ENCODE peak calls at places on chromosome 1, in seven cellular contexts. One of them, this sample, is unnamed.
A peak's percentile ranks its signal among the peaks of the same experiment; 100 is the strongest.

GRCh38 chr1:234214129-234214910 is 158.9 kb upstream of the COA6 start:
- DNase-seq in K562: no peak
- DNase-seq in GM23248: peak; percentile 63
- DNase-seq in astrocyte: peak; percentile 60
- DNase-seq in keratinocyte: no peak
- DNase-seq in fibroblast of lung: no peak
- DNase-seq in HepG2: no peak
- DNase-seq in this sample: peak; percentile 75

GRCh38 chr1:53902235-53902920 is 8.4 kb downstream of the DIO1 start:
- DNase-seq in keratinocyte: no peak
- DNase-seq in HepG2: peak; percentile 34
- DNase-seq in GM23248: no peak
- DNase-seq in astrocyte: no peak
- DNase-seq in fibroblast of lung: no peak
- DNase-seq in K562: no peak
- DNase-seq in this sample: no peak

GRCh38 chr1:235919797-235920475 is 53.2 kb upstream of the LYST start:
- DNase-seq in astrocyte: peak; percentile 82
- DNase-seq in keratinocyte: peak; percentile 91
- DNase-seq in HepG2: no peak
- DNase-seq in K562: no peak
- DNase-seq in GM23248: peak; percentile 93
- DNase-seq in fibroblast of lung: peak; percentile 54
- DNase-seq in this sample: no peak

GRCh38 chr1:108892356-108893140 is 15.8 kb downstream of the GPSM2 start:
- DNase-seq in K562: no peak
- DNase-seq in fibroblast of lung: no peak
- DNase-seq in astrocyte: peak; percentile 28
- DNase-seq in GM23248: peak; percentile 57
- DNase-seq in HepG2: no peak
- DNase-seq in keratinocyte: no peak
- DNase-seq in this sample: no peak

GRCh38 chr1:61782771-61783170 is 40.5 kb downstream of the PATJ start:
- DNase-seq in K562: peak; percentile 23
- DNase-seq in GM23248: no peak
- DNase-seq in HepG2: no peak
- DNase-seq in astrocyte: no peak
- DNase-seq in keratinocyte: no peak
- DNase-seq in fibroblast of lung: no peak
- DNase-seq in this sample: peak; percentile 20

GRCh38 chr1:212593696-212594335 is 14.7 kb upstream of the ATF3 start:
- DNase-seq in fibroblast of lung: no peak
- DNase-seq in astrocyte: no peak
- DNase-seq in GM23248: no peak
- DNase-seq in K562: no peak
- DNase-seq in HepG2: no peak
- DNase-seq in keratinocyte: no peak
- DNase-seq in this sample: no peak

GRCh38 chr1:245972476-245972875 is 534.6 kb downstream of the SMYD3 start:
- DNase-seq in GM23248: peak; percentile 7
- DNase-seq in HepG2: no peak
- DNase-seq in fibroblast of lung: no peak
- DNase-seq in K562: no peak
- DNase-seq in astrocyte: peak; percentile 55
- DNase-seq in keratinocyte: no peak
- DNase-seq in this sample: no peak

GRCh38 chr1:39282537-39283216 is 78.2 kb downstream of the MACF1 start:
- DNase-seq in astrocyte: no peak
- DNase-seq in GM23248: no peak
- DNase-seq in keratinocyte: no peak
- DNase-seq in HepG2: peak; percentile 16
- DNase-seq in K562: no peak
- DNase-seq in fibroblast of lung: peak; percentile 46
- DNase-seq in this sample: no peak

GRCh38 chr1:39919545-39919944 is 17.8 kb upstream of the MYCL start:
- DNase-seq in keratinocyte: no peak
- DNase-seq in GM23248: peak; percentile 78
- DNase-seq in astrocyte: peak; percentile 30
- DNase-seq in fibroblast of lung: peak; percentile 59
- DNase-seq in K562: peak; percentile 86
- DNase-seq in HepG2: peak; percentile 61
- DNase-seq in this sample: peak; percentile 17

GRCh38 chr1:162151900-162152829 is 82.7 kb downstream of the NOS1AP start:
- DNase-seq in HepG2: peak; percentile 77
- DNase-seq in K562: no peak
- DNase-seq in astrocyte: peak; percentile 78
- DNase-seq in fibroblast of lung: peak; percentile 93
- DNase-seq in keratinocyte: no peak
- DNase-seq in GM23248: no peak
- DNase-seq in this sample: peak; percentile 50

GRCh38 chr1:57474097-57474750 is 50.4 kb upstream of the DAB1 start:
- DNase-seq in keratinocyte: no peak
- DNase-seq in astrocyte: peak; percentile 72
- DNase-seq in K562: no peak
- DNase-seq in HepG2: no peak
- DNase-seq in fibroblast of lung: peak; percentile 45
- DNase-seq in GM23248: peak; percentile 55
- DNase-seq in this sample: no peak

GRCh38 chr1:33524586-33524985 is 52.1 kb downstream of the ZSCAN20 start:
- DNase-seq in HepG2: no peak
- DNase-seq in fibroblast of lung: no peak
- DNase-seq in keratinocyte: no peak
- DNase-seq in GM23248: no peak
- DNase-seq in K562: no peak
- DNase-seq in astrocyte: no peak
- DNase-seq in this sample: no peak

GRCh38 chr1:165933446-165934170 is 106.2 kb downstream of the UCK2 start:
- DNase-seq in K562: no peak
- DNase-seq in fibroblast of lung: no peak
- DNase-seq in HepG2: no peak
- DNase-seq in astrocyte: no peak
- DNase-seq in GM23248: no peak
- DNase-seq in keratinocyte: no peak
- DNase-seq in this sample: no peak

GRCh38 chr1:211775208-211775607 is 55.4 kb downstream of the LPGAT1 start:
- DNase-seq in GM23248: no peak
- DNase-seq in K562: no peak
- DNase-seq in keratinocyte: no peak
- DNase-seq in astrocyte: no peak
- DNase-seq in fibroblast of lung: no peak
- DNase-seq in HepG2: no peak
- DNase-seq in this sample: no peak

GRCh38 chr1:45326627-45327591 is at the start of gene HPDL:
- DNase-seq in HepG2: no peak
- DNase-seq in fibroblast of lung: peak; percentile 53
- DNase-seq in keratinocyte: no peak
- DNase-seq in K562: no peak
- DNase-seq in astrocyte: peak; percentile 30
- DNase-seq in GM23248: peak; percentile 77
- DNase-seq in this sample: peak; percentile 86

GRCh38 chr1:59580257-59580656 is 234.5 kb upstream of the HOOK1 start:
- DNase-seq in K562: no peak
- DNase-seq in GM23248: no peak
- DNase-seq in fibroblast of lung: no peak
- DNase-seq in keratinocyte: no peak
- DNase-seq in HepG2: no peak
- DNase-seq in astrocyte: no peak
- DNase-seq in this sample: no peak
- H2AFZ ChIP-seq in K562: no peak overlapping the region
- H2AFZ ChIP-seq in GM23248: no peak overlapping the region
- H2AFZ ChIP-seq in fibroblast of lung: no peak overlapping the region
- H2AFZ ChIP-seq in keratinocyte: no peak overlapping the region
- H2AFZ ChIP-seq in HepG2: no peak overlapping the region
- H2AFZ ChIP-seq in astrocyte: no peak overlapping the region
- H2AFZ ChIP-seq in this sample: no peak overlapping the region

GRCh38 chr1:63497577-63497976 is 25.4 kb downstream of the ITGB3BP start:
- DNase-seq in GM23248: no peak
- DNase-seq in K562: no peak
- DNase-seq in astrocyte: no peak
- DNase-seq in HepG2: no peak
- DNase-seq in fibroblast of lung: no peak
- DNase-seq in keratinocyte: no peak
- DNase-seq in this sample: no peak
- TF ChIP-seq EZH2 in GM23248: no peak
- TF ChIP-seq EZH2 in K562: no peak
- TF ChIP-seq EZH2 in astrocyte: no peak
- TF ChIP-seq EZH2 in HepG2: no peak
- TF ChIP-seq EZH2 in fibroblast of lung: no peak
- TF ChIP-seq EZH2 in keratinocyte: no peak
- TF ChIP-seq EZH2 in this sample: no peak

DNA sequence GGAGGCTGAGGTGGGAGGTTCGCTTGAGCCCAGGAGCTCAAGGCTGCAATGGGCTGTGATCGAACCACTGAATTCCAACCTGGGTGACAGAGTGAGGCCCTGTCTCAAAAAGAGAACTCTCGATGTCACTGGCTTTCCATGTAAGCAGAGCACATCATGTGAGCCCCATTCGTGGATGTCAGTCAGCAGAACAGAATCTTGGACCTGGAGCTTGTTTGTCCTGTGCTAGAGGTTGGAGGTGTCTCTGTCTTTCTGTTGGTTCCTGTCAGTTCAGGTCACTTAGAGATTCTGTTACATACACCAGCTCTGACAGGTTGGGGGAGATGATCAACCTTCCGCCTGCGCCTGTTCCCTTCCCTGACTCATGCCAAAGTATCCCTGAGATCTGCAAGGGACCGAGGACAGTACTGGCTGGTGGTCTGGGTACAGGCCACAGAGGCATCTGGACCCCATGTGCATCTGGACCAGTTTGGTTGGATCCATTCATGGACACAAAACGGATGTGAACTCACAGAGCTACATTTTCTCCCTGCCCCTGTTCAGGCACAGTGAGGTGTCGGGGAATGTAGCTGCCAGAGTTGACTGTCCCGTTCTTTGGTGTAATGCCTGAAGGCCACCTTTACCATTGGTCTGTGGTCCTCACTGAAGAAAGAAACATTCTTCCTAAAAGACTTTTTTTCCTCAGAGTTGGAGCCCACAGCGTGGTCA is 10.0 kb downstream of the ARF1 start:
- DNase-seq in astrocyte: no peak
- DNase-seq in HepG2: no peak
- DNase-seq in K562: no peak
- DNase-seq in fibroblast of lung: no peak
- DNase-seq in keratinocyte: no peak
- DNase-seq in GM23248: no peak
- DNase-seq in this sample: peak; percentile 2
- H4K20me1 ChIP-seq in astrocyte: peaks cover 100% of the 10 kb centered on the region
- H4K20me1 ChIP-seq in HepG2: peaks cover 100% of the 10 kb centered on the region
- H4K20me1 ChIP-seq in K562: peaks cover 89% of the 10 kb centered on the region
- H4K20me1 ChIP-seq in fibroblast of lung: peaks cover 28% of the 10 kb centered on the region
- H4K20me1 ChIP-seq in keratinocyte: peaks cover 92% of the 10 kb centered on the region
- H4K20me1 ChIP-seq in GM23248: peaks cover 78% of the 10 kb centered on the region
- H4K20me1 ChIP-seq in this sample: peaks cover 94% of the 10 kb centered on the region

GRCh38 chr1:16007671-16008341 is 3.8 kb downstream of the SRARP start:
- DNase-seq in GM23248: no peak
- DNase-seq in keratinocyte: no peak
- DNase-seq in fibroblast of lung: no peak
- DNase-seq in K562: no peak
- DNase-seq in astrocyte: no peak
- DNase-seq in HepG2: no peak
- DNase-seq in this sample: no peak

GRCh38 chr1:16005597-16005996 is 1.6 kb downstream of the SRARP start:
- DNase-seq in fibroblast of lung: no peak
- DNase-seq in astrocyte: no peak
- DNase-seq in K562: no peak
- DNase-seq in HepG2: no peak
- DNase-seq in GM23248: no peak
- DNase-seq in keratinocyte: no peak
- DNase-seq in this sample: no peak

GRCh38 chr1:16009030-16009460 is 5.0 kb downstream of the SRARP start:
- DNase-seq in astrocyte: peak; percentile 30
- DNase-seq in fibroblast of lung: peak; percentile 70
- DNase-seq in keratinocyte: no peak
- DNase-seq in HepG2: peak; percentile 63
- DNase-seq in K562: peak; percentile 92
- DNase-seq in GM23248: peak; percentile 79
- DNase-seq in this sample: peak; percentile 70

GRCh38 chr1:16006552-16007485 is 2.8 kb downstream of the SRARP start:
- DNase-seq in K562: peak; percentile 69
- DNase-seq in fibroblast of lung: peak; percentile 17
- DNase-seq in astrocyte: no peak
- DNase-seq in keratinocyte: peak; percentile 69
- DNase-seq in GM23248: peak; percentile 60
- DNase-seq in HepG2: peak; percentile 18
- DNase-seq in this sample: no peak

GRCh38 chr1:16006010-16006409 is 2.0 kb downstream of the SRARP start:
- DNase-seq in fibroblast of lung: no peak
- DNase-seq in GM23248: no peak
- DNase-seq in HepG2: no peak
- DNase-seq in K562: no peak
- DNase-seq in keratinocyte: no peak
- DNase-seq in astrocyte: no peak
- DNase-seq in this sample: no peak
- H2AFZ ChIP-seq in fibroblast of lung: no peak overlapping the region
- H2AFZ ChIP-seq in GM23248: no peak overlapping the region
- H2AFZ ChIP-seq in HepG2: no peak overlapping the region
- H2AFZ ChIP-seq in K562: peak overlapping the region; percentile 48
- H2AFZ ChIP-seq in keratinocyte: no peak overlapping the region
- H2AFZ ChIP-seq in astrocyte: no peak overlapping the region
- H2AFZ ChIP-seq in this sample: no peak overlapping the region

GRCh38 chr1:199751962-199752687 is 275.4 kb upstream of the NR5A2 start:
- DNase-seq in GM23248: no peak
- DNase-seq in HepG2: no peak
- DNase-seq in astrocyte: no peak
- DNase-seq in fibroblast of lung: no peak
- DNase-seq in keratinocyte: no peak
- DNase-seq in K562: no peak
- DNase-seq in this sample: no peak

GRCh38 chr1:199746985-199747384 is 280.5 kb upstream of the NR5A2 start:
- DNase-seq in astrocyte: no peak
- DNase-seq in HepG2: no peak
- DNase-seq in keratinocyte: no peak
- DNase-seq in fibroblast of lung: no peak
- DNase-seq in K562: no peak
- DNase-seq in GM23248: no peak
- DNase-seq in this sample: no peak

GRCh38 chr1:199752688-199753027 is 274.9 kb upstream of the NR5A2 start:
- DNase-seq in GM23248: no peak
- DNase-seq in astrocyte: no peak
- DNase-seq in keratinocyte: no peak
- DNase-seq in HepG2: no peak
- DNase-seq in fibroblast of lung: no peak
- DNase-seq in K562: no peak
- DNase-seq in this sample: no peak

GRCh38 chr1:199751524-199751923 is 276.0 kb upstream of the NR5A2 start:
- DNase-seq in astrocyte: no peak
- DNase-seq in GM23248: no peak
- DNase-seq in HepG2: no peak
- DNase-seq in keratinocyte: no peak
- DNase-seq in fibroblast of lung: no peak
- DNase-seq in K562: no peak
- DNase-seq in this sample: no peak

DNA sequence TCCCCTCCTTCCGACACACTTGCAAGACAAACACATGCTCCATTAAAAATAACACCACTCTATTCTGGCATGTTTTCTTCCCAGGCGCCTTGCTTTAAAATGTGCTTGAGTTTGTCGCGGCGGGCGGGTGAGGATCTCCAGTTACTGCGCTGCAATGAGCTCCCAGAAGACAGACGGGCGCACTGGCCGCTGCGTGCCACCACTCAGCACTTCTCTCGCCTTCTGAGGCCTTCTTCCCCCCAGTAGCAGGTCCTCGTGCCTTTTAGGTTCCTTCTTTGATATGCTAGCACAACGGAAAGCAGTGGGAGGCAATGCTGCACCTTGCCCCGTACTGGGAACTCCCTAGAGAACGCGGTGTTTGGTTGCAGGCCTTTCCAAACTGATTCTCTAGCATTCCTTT is 279.5 kb upstream of the NR5A2 start:
- DNase-seq in K562: no peak
- DNase-seq in HepG2: no peak
- DNase-seq in astrocyte: no peak
- DNase-seq in keratinocyte: no peak
- DNase-seq in GM23248: no peak
- DNase-seq in fibroblast of lung: no peak
- DNase-seq in this sample: no peak
- TF ChIP-seq EZH2 in K562: no peak
- TF ChIP-seq EZH2 in HepG2: no peak
- TF ChIP-seq EZH2 in astrocyte: no peak
- TF ChIP-seq EZH2 in keratinocyte: no peak
- TF ChIP-seq EZH2 in GM23248: no peak
- TF ChIP-seq EZH2 in fibroblast of lung: no peak
- TF ChIP-seq EZH2 in this sample: no peak